ENCODE peak calls at places on chromosomes 5 and 9, in seven cellular contexts. D, I, E, V, X, H and P are unnamed samples.
A peak's percentile ranks its signal among the peaks of the same experiment; 100 is the strongest.

GRCh38 chr5:165526357-165526756 is 2020.9 kb downstream of the MAT2B start:
- DNase-seq in D (no peak), I (no peak), E (no peak), V (no peak), X (no peak), H (no peak), P (no peak)

GRCh38 chr9:32881948-32882347 is 98.6 kb downstream of the TMEM215 start:
- DNase-seq in D (no peak), I (no peak), E (no peak), V (no peak), X (no peak), H (no peak), P (no peak)

GRCh38 chr5:1558945-1559344 is 35.2 kb upstream of the LPCAT1 start:
- DNase-seq in D (no peak), I (no peak), E (no peak), V (no peak), X (no peak), H (no peak), P (no peak)

GRCh38 chr5:112549127-112549526 is 130.1 kb upstream of the EPB41L4A start:
- DNase-seq in D (no peak), I (no peak), E (no peak), V (no peak), X (no peak), H (no peak), P (no peak)

GRCh38 chr9:73611072-73611471 is 459.4 kb downstream of the ANXA1 start:
- DNase-seq in D (no peak), I (no peak), E (no peak), V (peak; percentile 38), X (no peak), H (no peak), P (no peak)

GRCh38 chr9:72952914-72953313 is at the start of gene ALDH1A1:
- DNase-seq in D (no peak), I (no peak), E (peak; percentile 50), V (no peak), X (peak; percentile 39), H (no peak), P (no peak)

GRCh38 chr9:122265265-122265900 is 701 bp downstream of the MRRF start:
- DNase-seq in D (no peak), I (no peak), E (peak; percentile 5), V (peak; percentile 55), X (no peak), H (no peak), P (no peak)

GRCh38 chr5:139277171-139277570 is 16.4 kb upstream of the MATR3 start:
- DNase-seq in D (no peak), I (no peak), E (no peak), V (no peak), X (no peak), H (no peak), P (no peak)

GRCh38 chr9:133144887-133145466 is 18.7 kb downstream of the GBGT1 start:
- DNase-seq in D (no peak), I (no peak), E (no peak), V (no peak), X (no peak), H (no peak), P (no peak)

GRCh38 chr5:55222061-55222818 is 4.9 kb downstream of the MCIDAS start:
- DNase-seq in D (no peak), I (no peak), E (no peak), V (no peak), X (no peak), H (no peak), P (no peak)

GRCh38 chr5:147446528-147446927 is 63.3 kb downstream of the DPYSL3 start:
- DNase-seq in D (no peak), I (no peak), E (peak; percentile 30), V (no peak), X (no peak), H (no peak), P (no peak)

GRCh38 chr9:131799177-131799823 is 59.4 kb upstream of the RAPGEF1 start:
- DNase-seq in D (no peak), I (no peak), E (peak; percentile 80), V (no peak), X (peak; percentile 91), H (no peak), P (peak; percentile 33)

GRCh38 chr9:74551266-74551665 is 54.1 kb downstream of the RORB start:
- DNase-seq in D (no peak), I (no peak), E (no peak), V (no peak), X (no peak), H (no peak), P (no peak)

GRCh38 chr5:177128551-177128976 is 5.0 kb upstream of the NSD1 start:
- DNase-seq in D (no peak), I (no peak), E (no peak), V (no peak), X (no peak), H (no peak), P (no peak)

GRCh38 chr9:26779072-26779471 is 113.5 kb downstream of the CAAP1 start:
- DNase-seq in D (no peak), I (no peak), E (no peak), V (no peak), X (no peak), H (no peak), P (no peak)

GRCh38 chr5:158522001-158522400 is 577.7 kb downstream of the EBF1 start:
- DNase-seq in D (no peak), I (no peak), E (no peak), V (no peak), X (no peak), H (no peak), P (no peak)

GRCh38 chr5:78908173-78908901 is 76.8 kb downstream of the ARSB start:
- DNase-seq in D (no peak), I (no peak), E (peak; percentile 67), V (no peak), X (peak; percentile 80), H (peak; percentile 89), P (no peak)

GRCh38 chr5:149924481-149924880 is 20.1 kb downstream of the PDE6A start:
- DNase-seq in D (no peak), I (no peak), E (no peak), V (no peak), X (no peak), H (no peak), P (no peak)

GRCh38 chr9:96136992-96137665 is 164.8 kb downstream of the HSD17B3 start:
- DNase-seq in D (peak; percentile 49), I (no peak), E (peak; percentile 76), V (no peak), X (no peak), H (peak; percentile 78), P (no peak)

GRCh38 chr5:134749415-134749814 is 9.2 kb upstream of the DDX46 start:
- DNase-seq in D (no peak), I (no peak), E (no peak), V (no peak), X (no peak), H (no peak), P (no peak)

GRCh38 chr9:34240021-34240420 is 61.2 kb downstream of the UBAP1 start:
- DNase-seq in D (no peak), I (no peak), E (no peak), V (no peak), X (no peak), H (no peak), P (no peak)

GRCh38 chr5:64834611-64835010 is 65.9 kb downstream of the CWC27 start:
- DNase-seq in D (no peak), I (no peak), E (no peak), V (no peak), X (no peak), H (no peak), P (no peak)

GRCh38 chr5:172413601-172414000 is 40.7 kb downstream of the SH3PXD2B start:
- DNase-seq in D (no peak), I (no peak), E (no peak), V (no peak), X (no peak), H (no peak), P (no peak)

GRCh38 chr5:172411423-172412111 is 42.8 kb downstream of the SH3PXD2B start:
- DNase-seq in D (no peak), I (no peak), E (peak; percentile 42), V (no peak), X (no peak), H (no peak), P (no peak)

GRCh38 chr5:172410839-172411238 is 43.5 kb downstream of the SH3PXD2B start:
- DNase-seq in D (no peak), I (no peak), E (peak; percentile 28), V (no peak), X (no peak), H (no peak), P (no peak)

GRCh38 chr5:172414618-172415599 is 39.4 kb downstream of the SH3PXD2B start:
- DNase-seq in D (no peak), I (no peak), E (peak; percentile 41), V (no peak), X (no peak), H (no peak), P (no peak)

DNA sequence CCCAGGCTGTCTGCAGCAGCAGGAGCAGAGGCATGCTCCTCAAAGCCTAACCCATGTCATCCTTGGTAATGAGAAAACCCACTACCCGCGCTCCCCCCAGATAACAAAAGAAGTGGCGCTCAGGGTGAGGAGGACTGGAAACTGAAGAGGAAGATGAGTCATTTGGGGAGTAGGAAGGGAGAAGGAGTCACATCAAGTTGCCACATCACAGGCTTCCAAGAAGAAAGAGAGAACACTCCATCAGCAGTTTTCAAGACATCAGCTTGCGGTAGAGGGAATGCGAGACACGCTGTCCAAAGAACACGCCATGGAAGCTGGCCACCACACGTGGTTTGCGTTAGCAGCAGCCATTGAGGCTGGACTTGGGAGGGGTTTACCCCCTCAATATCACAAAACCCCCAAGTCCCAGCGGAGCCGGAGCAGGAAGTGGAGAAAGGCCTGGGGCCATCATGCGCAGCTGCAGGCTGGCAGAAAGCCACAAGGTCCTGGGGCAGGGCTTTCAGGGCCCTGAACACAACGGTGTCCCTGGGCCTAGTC is 41.5 kb downstream of the SH3PXD2B start:
- DNase-seq in D (peak; percentile 25), I (no peak), E (peak; percentile 52), V (peak; percentile 80), X (no peak), H (peak; percentile 92), P (no peak)
- H3K4me3 ChIP-seq in D (no peak overlapping the region), I (no peak overlapping the region), E (no peak overlapping the region), V (no peak overlapping the region), X (no peak overlapping the region), H (no peak overlapping the region), P (no peak overlapping the region)

GRCh38 chr9:20312732-20313131 is 309.6 kb downstream of the MLLT3 start:
- DNase-seq in D (no peak), I (no peak), E (no peak), V (no peak), X (no peak), H (no peak), P (no peak)
- H3K27ac ChIP-seq in D (no peak overlapping the region), I (no peak overlapping the region), E (no peak overlapping the region), V (no peak overlapping the region), X (no peak overlapping the region), H (no peak overlapping the region), P (no peak overlapping the region)

DNA sequence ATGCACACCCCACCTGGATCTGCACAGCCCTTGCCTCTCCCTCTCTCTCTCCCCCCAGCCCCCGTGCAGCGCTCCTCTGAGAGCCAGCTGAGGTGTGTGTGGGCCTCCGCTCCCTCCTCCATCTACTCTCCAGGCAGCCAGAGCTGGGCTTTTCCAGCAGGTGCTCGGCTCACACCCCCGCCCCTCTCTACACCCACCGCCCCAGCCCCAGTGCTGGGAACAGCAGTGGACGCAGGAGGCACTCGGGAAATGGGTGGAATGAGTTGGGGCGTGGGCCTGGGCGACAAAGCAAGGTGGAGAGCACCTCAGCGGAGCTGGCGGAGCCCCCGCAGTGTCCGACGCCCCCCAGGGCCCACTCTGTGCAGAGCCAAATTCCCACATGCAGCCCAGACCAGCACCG is 13.3 kb upstream of the LHX3 start:
- DNase-seq in D (no peak), I (no peak), E (no peak), V (no peak), X (no peak), H (no peak), P (no peak)
- H3K4me3 ChIP-seq in D (no peak overlapping the region), I (no peak overlapping the region), E (no peak overlapping the region), V (no peak overlapping the region), X (no peak overlapping the region), H (no peak overlapping the region), P (no peak overlapping the region)

GRCh38 chr5:96493189-96493790 is 60.2 kb upstream of the PCSK1 start:
- DNase-seq in D (no peak), I (no peak), E (no peak), V (no peak), X (no peak), H (no peak), P (no peak)
- H3K27ac ChIP-seq in D (no peak overlapping the region), I (no peak overlapping the region), E (no peak overlapping the region), V (no peak overlapping the region), X (no peak overlapping the region), H (no peak overlapping the region), P (no peak overlapping the region)